ENCODE peak calls at places on chromosome 7, in five cellular contexts. D is cardiac muscle cell; W is glutamatergic neuron; U is stimulated activated CD4-positive, alpha-beta T cell treated with anti-CD3 and anti-CD28 coated beads, Interleukin-2, amount 100 ng/mL, for 24 hours; T is NCI-H460. K is an unnamed sample.

GRCh38 chr7:158856883-158857668 is 718 bp downstream of the DYNC2I1 start:
- DNase-seq in U (no peak), T (no peak), D (no peak), W (no peak), K (no peak)

GRCh38 chr7:69610675-69611037 is 12.4 kb downstream of the AUTS2 start:
- DNase-seq in T (no peak), W (no peak), U (no peak), D (no peak), K (no peak)

GRCh38 chr7:43481905-43482678 is 100.8 kb upstream of the STK17A start:
- DNase-seq in W (no peak), T (no peak), D (no peak), U (no peak), K (no peak)

GRCh38 chr7:74191231-74191630 is 17.1 kb downstream of the EIF4H start:
- DNase-seq in T (no peak), D (no peak), U (no peak), W (no peak), K (no peak)

GRCh38 chr7:157932498-157933218 is 595.9 kb downstream of the DNAJB6 start:
- DNase-seq in T (peak), U (no peak), W (no peak), D (no peak), K (no peak)

GRCh38 chr7:126727930-126728331 is 524.8 kb downstream of the GRM8 start:
- DNase-seq in U (peak), W (no peak), D (no peak), T (peak), K (no peak)

GRCh38 chr7:67450171-67450570 is 453.5 kb downstream of the TYW1 start:
- DNase-seq in T (no peak), U (no peak), D (no peak), W (no peak), K (no peak)

GRCh38 chr7:111238891-111239290 is 148.0 kb downstream of the LRRN3 start:
- DNase-seq in W (no peak), D (no peak), T (no peak), U (no peak), K (no peak)

GRCh38 chr7:42254217-42254616 is 17.2 kb upstream of the GLI3 start:
- DNase-seq in W (no peak), U (no peak), T (no peak), D (no peak), K (no peak)

GRCh38 chr7:13107291-13107690 is 419.9 kb downstream of the ARL4A start:
- DNase-seq in D (no peak), T (no peak), W (no peak), U (no peak), K (no peak)

GRCh38 chr7:144826248-144826647 is 9.6 kb downstream of the TPK1 start:
- DNase-seq in T (no peak), W (no peak), D (no peak), U (no peak), K (no peak)

GRCh38 chr7:13945670-13946069 is 43.8 kb downstream of the ETV1 start:
- DNase-seq in T (no peak), W (no peak), U (no peak), D (no peak), K (peak)

GRCh38 chr7:137820677-137821420 is 25.9 kb downstream of the DGKI start:
- DNase-seq in T (no peak), D (peak), W (peak), U (no peak), K (peak)

GRCh38 chr7:35617076-35617475 is 77.9 kb downstream of the HERPUD2 start:
- DNase-seq in W (no peak), T (no peak), U (no peak), D (peak), K (no peak)

GRCh38 chr7:34039033-34039432 is 133.7 kb downstream of the BMPER start:
- DNase-seq in U (no peak), W (no peak), D (no peak), T (no peak), K (no peak)

GRCh38 chr7:99410635-99411034 is 1.9 kb downstream of the BUD31 start:
- DNase-seq in T (no peak), U (no peak), D (no peak), W (no peak), K (no peak)

GRCh38 chr7:117827861-117828260 is 45.4 kb downstream of the CTTNBP2 start:
- DNase-seq in U (no peak), W (no peak), T (no peak), D (no peak), K (no peak)

GRCh38 chr7:63521-64021 is 128.8 kb upstream of the FAM20C start:
- DNase-seq in T (no peak), U (no peak), D (no peak), W (no peak), K (peak)

GRCh38 chr7:149831730-149832219 is 6.4 kb upstream of the ZNF862 start:
- DNase-seq in T (no peak), W (no peak), U (no peak), D (no peak), K (no peak)

GRCh38 chr7:150461520-150461919 is 11.1 kb downstream of the GIMAP8 start:
- DNase-seq in W (no peak), D (no peak), U (no peak), T (no peak), K (no peak)

GRCh38 chr7:33447980-33448379 is 318.6 kb downstream of the BBS9 start:
- DNase-seq in D (no peak), U (no peak), W (no peak), T (no peak), K (no peak)

GRCh38 chr7:139647085-139647484 is 123.6 kb downstream of the CLEC2L start:
- DNase-seq in T (no peak), U (no peak), W (no peak), D (no peak), K (no peak)

GRCh38 chr7:106050743-106051110 is 61.4 kb downstream of the SYPL1 start:
- DNase-seq in W (no peak), T (no peak), D (no peak), U (no peak), K (no peak)

GRCh38 chr7:25854608-25855497 is 297.1 kb upstream of the NFE2L3 start:
- DNase-seq in W (peak), D (peak), U (peak), T (peak), K (peak)

GRCh38 chr7:120805636-120806388 is 52.1 kb downstream of the TSPAN12 start:
- DNase-seq in T (peak), W (peak), U (peak), D (peak), K (no peak)

GRCh38 chr7:116426428-116427156 is 72.9 kb upstream of the CAV2 start:
- DNase-seq in T (peak), D (no peak), U (no peak), W (no peak), K (no peak)

GRCh38 chr7:24576171-24577052 is 3.2 kb downstream of the PALS2 start:
- DNase-seq in W (no peak), U (no peak), D (peak), T (peak), K (peak)

GRCh38 chr7:732094-732541 is 5.0 kb upstream of the PRKAR1B start:
- DNase-seq in T (peak), U (no peak), D (peak), W (peak), K (no peak)

GRCh38 chr7:33357846-33358245 is 228.5 kb downstream of the BBS9 start:
- DNase-seq in D (no peak), U (no peak), W (no peak), T (no peak), K (no peak)

K was measured in cerebellum.